ENCODE peak calls at places on chromosomes 16 and 17, in eight cellular contexts. S, R, Z, W, P, F, N and X are unnamed samples.

GRCh38 chr16:50271148-50272041 is 5.0 kb downstream of the ADCY7 start:
- DNase-seq in N (no peak), F (no peak), P (no peak), Z (no peak), R (no peak), W (no peak), S (no peak), X (no peak)

GRCh38 chr16:20743591-20743990 is 2.0 kb upstream of the THUMPD1 start:
- DNase-seq in N (no peak), W (no peak), R (no peak), F (no peak), S (no peak), P (no peak), Z (no peak), X (no peak)

GRCh38 chr16:84952335-84953050 is 58.8 kb downstream of the ZDHHC7 start:
- DNase-seq in F (peak), Z (peak), P (peak), R (no peak), S (peak), N (peak), W (no peak), X (peak)

GRCh38 chr17:17408236-17408794 is 68.5 kb upstream of the MED9 start:
- DNase-seq in S (no peak), Z (no peak), R (no peak), N (no peak), W (peak), F (no peak), P (no peak), X (no peak)

GRCh38 chr16:81841709-81842108 is 62.6 kb downstream of the PLCG2 start:
- DNase-seq in F (no peak), S (no peak), P (no peak), Z (peak), R (no peak), W (no peak), N (no peak), X (no peak)

GRCh38 chr17:81841866-81842265 is 7.0 kb upstream of the PPP1R27 start:
- DNase-seq in F (no peak), W (no peak), Z (no peak), P (no peak), N (no peak), R (no peak), S (no peak), X (no peak)

GRCh38 chr17:50292465-50292864 is 18.2 kb downstream of the TMEM92 start:
- DNase-seq in N (no peak), F (no peak), R (no peak), Z (no peak), S (no peak), P (no peak), W (no peak), X (no peak)

GRCh38 chr16:70482624-70483023 is 28.2 kb downstream of the FCSK start:
- DNase-seq in R (no peak), S (no peak), P (no peak), Z (no peak), N (no peak), W (no peak), F (no peak), X (no peak)

GRCh38 chr17:4230142-4230541 is 33.6 kb downstream of the ANKFY1 start:
- DNase-seq in Z (no peak), R (no peak), W (peak), P (peak), S (peak), F (no peak), N (no peak), X (peak)

GRCh38 chr16:86046026-86046713 is 147.2 kb downstream of the IRF8 start:
- DNase-seq in S (no peak), N (peak), Z (no peak), F (no peak), R (no peak), W (no peak), P (no peak), X (no peak)

GRCh38 chr17:44971776-44972483 is 3.8 kb upstream of the C1QL1 start:
- DNase-seq in R (peak), S (peak), F (no peak), P (no peak), W (peak), Z (no peak), N (no peak), X (no peak)

GRCh38 chr16:82878466-82878865 is 251.7 kb downstream of the CDH13 start:
- DNase-seq in F (no peak), N (no peak), W (no peak), Z (no peak), S (no peak), P (no peak), R (no peak), X (no peak)

GRCh38 chr16:52364500-52364899 is 182.4 kb downstream of the TOX3 start:
- DNase-seq in P (no peak), Z (no peak), R (no peak), F (no peak), S (no peak), N (no peak), W (no peak), X (no peak)

GRCh38 chr17:20010099-20010863 is 1.1 kb downstream of the SPECC1 start:
- DNase-seq in F (no peak), R (peak), N (no peak), S (peak), Z (no peak), P (peak), W (no peak), X (peak)

GRCh38 chr16:56257260-56257659 is 66.0 kb downstream of the GNAO1 start:
- DNase-seq in W (no peak), S (no peak), P (no peak), N (no peak), F (no peak), R (no peak), Z (no peak), X (no peak)

GRCh38 chr16:69522732-69523404 is 42.9 kb upstream of the NFAT5 start:
- DNase-seq in S (no peak), W (no peak), Z (no peak), R (no peak), F (no peak), P (peak), N (no peak), X (peak)

GRCh38 chr17:55897301-55897700 is 146.4 kb downstream of the PCTP start:
- DNase-seq in F (no peak), P (no peak), N (no peak), W (no peak), R (no peak), Z (no peak), S (no peak), X (no peak)

GRCh38 chr17:1485748-1486376 is 6.6 kb downstream of the MYO1C start:
- DNase-seq in S (peak), P (peak), N (peak), Z (peak), F (no peak), R (no peak), W (no peak), X (no peak)

GRCh38 chr16:52914428-52914827 is 138.3 kb downstream of the CHD9NB start:
- DNase-seq in P (no peak), N (no peak), S (no peak), F (no peak), Z (no peak), W (no peak), R (no peak), X (no peak)

GRCh38 chr17:27506348-27507218 is 50.3 kb downstream of the KSR1 start:
- DNase-seq in Z (peak), W (no peak), F (peak), R (no peak), S (peak), N (no peak), P (no peak), X (no peak)

GRCh38 chr16:56989988-56990387 is 631 bp downstream of the NLRC5 start:
- DNase-seq in R (no peak), S (no peak), N (no peak), F (no peak), Z (no peak), P (no peak), W (no peak), X (no peak)

GRCh38 chr16:11089504-11090124 is 145.2 kb downstream of the CLEC16A start:
- DNase-seq in S (no peak), W (no peak), Z (no peak), F (no peak), R (no peak), P (no peak), N (no peak), X (no peak)

GRCh38 chr16:19138601-19139000 is 24.8 kb downstream of the ITPRIPL2 start:
- DNase-seq in F (no peak), N (peak), R (no peak), W (peak), P (no peak), S (peak), Z (no peak), X (peak)